ENCODE peak calls at places on chromosomes 3 and 15, in five cellular contexts. A is left cardiac atrium; B is lower leg skin; I is stimulated activated CD8-positive, alpha-beta memory T cell treated with anti-CD3 and anti-CD28 coated beads, Interleukin-12 subunit alpha, Interleukin-12 subunit beta, amount 100 ng/mL, for 4 hours; J is NCI-H2171. U is an unnamed sample.

GRCh38 chr3:156638271-156638670 is 36.1 kb upstream of the TIPARP start:
- DNase-seq in A (no peak), B (no peak), I (no peak), J (no peak), U (no peak)

GRCh38 chr3:109806929-109807328 is 469.6 kb upstream of the DPPA4 start:
- DNase-seq in A (no peak), B (no peak), I (peak), J (no peak), U (peak)

GRCh38 chr15:69092159-69092558 is 68.3 kb upstream of the GLCE start:
- DNase-seq in A (no peak), B (no peak), I (no peak), J (no peak), U (peak)

GRCh38 chr3:15303216-15303615 is 29.2 kb downstream of the SH3BP5 start:
- DNase-seq in A (no peak), B (no peak), I (no peak), J (no peak), U (no peak)

GRCh38 chr3:37905987-37906674 is 44.5 kb downstream of the CTDSPL start:
- DNase-seq in A (no peak), B (no peak), I (no peak), J (peak), U (peak)

GRCh38 chr15:34271493-34271892 is 46.7 kb downstream of the EMC4 start:
- DNase-seq in A (no peak), B (no peak), I (no peak), J (no peak), U (peak)

GRCh38 chr3:38141952-38142273 is 3.5 kb downstream of the MYD88 start:
- DNase-seq in A (no peak), B (no peak), I (no peak), J (no peak), U (no peak)

GRCh38 chr15:33152502-33153109 is 41.9 kb downstream of the FMN1 start:
- DNase-seq in A (no peak), B (no peak), I (no peak), J (no peak), U (peak)

GRCh38 chr15:31408724-31409123 is 82.1 kb downstream of the KLF13 start:
- DNase-seq in A (no peak), B (no peak), I (no peak), J (no peak), U (no peak)

GRCh38 chr3:149393355-149394165 is 16.1 kb upstream of the TM4SF1 start:
- DNase-seq in A (peak), B (no peak), I (no peak), J (peak), U (peak)

GRCh38 chr3:127595303-127595702 is 2.9 kb upstream of the MCM2 start:
- DNase-seq in A (no peak), B (no peak), I (no peak), J (no peak), U (no peak)

GRCh38 chr3:50339485-50340196 is 995 bp downstream of the RASSF1 start:
- DNase-seq in A (no peak), B (no peak), I (no peak), J (no peak), U (no peak)

GRCh38 chr15:79970921-79971434 is at the start of gene BCL2A1:
- DNase-seq in A (no peak), B (no peak), I (peak), J (no peak), U (peak)

GRCh38 chr15:63044645-63045437 is 2.3 kb downstream of the TPM1 start:
- DNase-seq in A (no peak), B (no peak), I (no peak), J (no peak), U (peak)